ENCODE peak calls at places on chromosomes 2 and 18, in eight cellular contexts. One of them, this sample, is unnamed.

GRCh38 chr2:65045651-65046050 is 10.6 kb upstream of the CEP68 start:
- DNase-seq in prostate gland: no peak
- DNase-seq in lower lobe of right lung: no peak
- DNase-seq in WERI-Rb-1: no peak
- DNase-seq in epithelial cell of esophagus: no peak
- DNase-seq in foreskin fibroblast: no peak
- DNase-seq in neural progenitor cell: peak
- DNase-seq in pancreas: no peak
- DNase-seq in this sample: no peak

GRCh38 chr2:59282374-59283057 is 1041.4 kb upstream of the FANCL start:
- DNase-seq in neural progenitor cell: no peak
- DNase-seq in pancreas: no peak
- DNase-seq in foreskin fibroblast: no peak
- DNase-seq in lower lobe of right lung: no peak
- DNase-seq in epithelial cell of esophagus: no peak
- DNase-seq in prostate gland: no peak
- DNase-seq in WERI-Rb-1: no peak
- DNase-seq in this sample: no peak

GRCh38 chr2:69693472-69694450 is 48.2 kb upstream of the ANXA4 start:
- DNase-seq in pancreas: no peak
- DNase-seq in WERI-Rb-1: no peak
- DNase-seq in lower lobe of right lung: no peak
- DNase-seq in prostate gland: no peak
- DNase-seq in neural progenitor cell: no peak
- DNase-seq in epithelial cell of esophagus: no peak
- DNase-seq in foreskin fibroblast: no peak
- DNase-seq in this sample: no peak

GRCh38 chr18:79682896-79683625 is 3.5 kb downstream of the CTDP1 start:
- DNase-seq in neural progenitor cell: no peak
- DNase-seq in lower lobe of right lung: no peak
- DNase-seq in foreskin fibroblast: no peak
- DNase-seq in epithelial cell of esophagus: no peak
- DNase-seq in WERI-Rb-1: no peak
- DNase-seq in pancreas: no peak
- DNase-seq in prostate gland: no peak
- DNase-seq in this sample: no peak

GRCh38 chr2:32051836-32052439 is 11.4 kb upstream of the SPAST start:
- DNase-seq in epithelial cell of esophagus: no peak
- DNase-seq in lower lobe of right lung: no peak
- DNase-seq in pancreas: no peak
- DNase-seq in WERI-Rb-1: no peak
- DNase-seq in prostate gland: no peak
- DNase-seq in foreskin fibroblast: no peak
- DNase-seq in neural progenitor cell: no peak
- DNase-seq in this sample: no peak

GRCh38 chr2:146602383-146602782 is 1242.4 kb upstream of the ACVR2A start:
- DNase-seq in prostate gland: no peak
- DNase-seq in pancreas: no peak
- DNase-seq in lower lobe of right lung: no peak
- DNase-seq in WERI-Rb-1: no peak
- DNase-seq in epithelial cell of esophagus: peak
- DNase-seq in neural progenitor cell: no peak
- DNase-seq in foreskin fibroblast: peak
- DNase-seq in this sample: no peak

GRCh38 chr2:111912547-111912946 is 14.1 kb downstream of the MERTK start:
- DNase-seq in foreskin fibroblast: no peak
- DNase-seq in lower lobe of right lung: no peak
- DNase-seq in WERI-Rb-1: no peak
- DNase-seq in neural progenitor cell: no peak
- DNase-seq in prostate gland: no peak
- DNase-seq in epithelial cell of esophagus: peak
- DNase-seq in pancreas: no peak
- DNase-seq in this sample: no peak

GRCh38 chr2:99709229-99709628 is 219.4 kb upstream of the REV1 start:
- DNase-seq in neural progenitor cell: no peak
- DNase-seq in prostate gland: no peak
- DNase-seq in WERI-Rb-1: no peak
- DNase-seq in lower lobe of right lung: no peak
- DNase-seq in epithelial cell of esophagus: no peak
- DNase-seq in pancreas: no peak
- DNase-seq in foreskin fibroblast: no peak
- DNase-seq in this sample: no peak

GRCh38 chr2:194714541-194714940 is 942.5 kb upstream of the SLC39A10 start:
- DNase-seq in epithelial cell of esophagus: peak
- DNase-seq in lower lobe of right lung: no peak
- DNase-seq in prostate gland: no peak
- DNase-seq in neural progenitor cell: no peak
- DNase-seq in WERI-Rb-1: no peak
- DNase-seq in pancreas: no peak
- DNase-seq in foreskin fibroblast: no peak
- DNase-seq in this sample: no peak

GRCh38 chr2:153567367-153567766 is 88.8 kb upstream of the RPRM start:
- DNase-seq in lower lobe of right lung: no peak
- DNase-seq in foreskin fibroblast: no peak
- DNase-seq in epithelial cell of esophagus: no peak
- DNase-seq in pancreas: no peak
- DNase-seq in neural progenitor cell: no peak
- DNase-seq in WERI-Rb-1: no peak
- DNase-seq in prostate gland: no peak
- DNase-seq in this sample: no peak

GRCh38 chr2:179222076-179222475 is 42.6 kb downstream of the SESTD1 start:
- DNase-seq in neural progenitor cell: no peak
- DNase-seq in pancreas: no peak
- DNase-seq in lower lobe of right lung: no peak
- DNase-seq in WERI-Rb-1: no peak
- DNase-seq in prostate gland: no peak
- DNase-seq in epithelial cell of esophagus: no peak
- DNase-seq in foreskin fibroblast: no peak
- DNase-seq in this sample: no peak

DNA sequence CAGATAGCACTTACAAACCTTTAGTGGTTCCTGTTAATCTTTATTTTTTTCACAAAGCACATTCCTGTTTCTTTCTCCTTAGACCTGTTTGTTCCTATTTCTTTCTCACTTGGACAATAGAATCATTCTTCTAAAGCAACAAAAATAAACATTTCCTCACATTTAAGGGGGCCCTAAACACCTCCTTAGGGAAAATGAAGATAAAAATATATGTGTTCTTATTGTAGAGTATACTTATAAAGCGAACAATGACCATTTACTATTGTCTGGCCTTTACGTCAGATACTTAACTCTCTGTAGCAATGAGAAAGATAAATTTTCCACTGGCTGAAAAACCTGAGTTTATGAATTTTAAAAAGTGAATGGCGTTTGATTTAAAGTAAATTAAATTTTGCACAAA is 234.6 kb downstream of the TCF4 start:
- DNase-seq in pancreas: no peak
- DNase-seq in WERI-Rb-1: no peak
- DNase-seq in lower lobe of right lung: no peak
- DNase-seq in epithelial cell of esophagus: no peak
- DNase-seq in neural progenitor cell: no peak
- DNase-seq in foreskin fibroblast: no peak
- DNase-seq in prostate gland: no peak
- DNase-seq in this sample: no peak
- H3K4me3 ChIP-seq in pancreas: no peak
- H3K4me3 ChIP-seq in WERI-Rb-1: no peak
- H3K4me3 ChIP-seq in lower lobe of right lung: no peak
- H3K4me3 ChIP-seq in epithelial cell of esophagus: no peak
- H3K4me3 ChIP-seq in neural progenitor cell: no peak
- H3K4me3 ChIP-seq in foreskin fibroblast: no peak
- H3K4me3 ChIP-seq in prostate gland: no peak
- H3K4me3 ChIP-seq in this sample: no peak

GRCh38 chr2:21024198-21024597 is 19.7 kb downstream of the APOB start:
- DNase-seq in neural progenitor cell: no peak
- DNase-seq in prostate gland: no peak
- DNase-seq in lower lobe of right lung: no peak
- DNase-seq in pancreas: no peak
- DNase-seq in epithelial cell of esophagus: no peak
- DNase-seq in foreskin fibroblast: no peak
- DNase-seq in WERI-Rb-1: no peak
- DNase-seq in this sample: no peak
- TF ChIP-seq CTCF in neural progenitor cell: no peak
- TF ChIP-seq CTCF in prostate gland: no peak
- TF ChIP-seq CTCF in lower lobe of right lung: no peak
- TF ChIP-seq CTCF in pancreas: no peak
- TF ChIP-seq CTCF in epithelial cell of esophagus: no peak
- TF ChIP-seq CTCF in foreskin fibroblast: no peak
- TF ChIP-seq CTCF in WERI-Rb-1: no peak
- TF ChIP-seq CTCF in this sample: no peak

GRCh38 chr2:41736105-41736567 is 311.7 kb upstream of the PKDCC start:
- DNase-seq in foreskin fibroblast: no peak
- DNase-seq in neural progenitor cell: no peak
- DNase-seq in prostate gland: no peak
- DNase-seq in lower lobe of right lung: no peak
- DNase-seq in WERI-Rb-1: no peak
- DNase-seq in epithelial cell of esophagus: peak
- DNase-seq in pancreas: no peak
- DNase-seq in this sample: no peak
- H3K4me3 ChIP-seq in foreskin fibroblast: no peak
- H3K4me3 ChIP-seq in neural progenitor cell: no peak
- H3K4me3 ChIP-seq in prostate gland: no peak
- H3K4me3 ChIP-seq in lower lobe of right lung: no peak
- H3K4me3 ChIP-seq in WERI-Rb-1: no peak
- H3K4me3 ChIP-seq in epithelial cell of esophagus: no peak
- H3K4me3 ChIP-seq in pancreas: no peak
- H3K4me3 ChIP-seq in this sample: no peak

DNA sequence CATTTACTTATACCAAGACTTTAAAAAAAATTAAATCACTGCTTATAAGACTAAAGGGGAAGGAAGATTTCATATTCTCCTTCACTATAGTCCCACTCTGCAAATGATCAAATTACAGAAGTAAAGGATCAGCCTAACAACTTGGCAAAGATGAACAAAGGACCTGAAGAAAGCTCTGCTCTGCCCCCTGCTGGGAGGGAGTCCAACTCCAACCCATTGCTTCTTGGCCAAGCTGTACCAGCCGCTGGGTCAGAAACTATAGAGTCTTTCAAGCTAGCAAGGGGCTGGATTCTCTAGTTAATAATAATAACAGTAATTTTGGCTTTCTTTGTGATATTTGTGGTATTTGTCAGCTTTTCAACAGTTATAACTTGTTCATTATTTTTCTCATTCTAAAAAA is 927.0 kb upstream of the CRIM1 start:
- DNase-seq in WERI-Rb-1: peak
- DNase-seq in neural progenitor cell: peak
- DNase-seq in prostate gland: peak
- DNase-seq in foreskin fibroblast: no peak
- DNase-seq in lower lobe of right lung: peak
- DNase-seq in epithelial cell of esophagus: peak
- DNase-seq in pancreas: peak
- DNase-seq in this sample: no peak
- TF ChIP-seq CTCF in WERI-Rb-1: peak
- TF ChIP-seq CTCF in neural progenitor cell: peak
- TF ChIP-seq CTCF in prostate gland: no peak
- TF ChIP-seq CTCF in foreskin fibroblast: peak
- TF ChIP-seq CTCF in lower lobe of right lung: peak
- TF ChIP-seq CTCF in epithelial cell of esophagus: peak
- TF ChIP-seq CTCF in pancreas: no peak
- TF ChIP-seq CTCF in this sample: peak

DNA sequence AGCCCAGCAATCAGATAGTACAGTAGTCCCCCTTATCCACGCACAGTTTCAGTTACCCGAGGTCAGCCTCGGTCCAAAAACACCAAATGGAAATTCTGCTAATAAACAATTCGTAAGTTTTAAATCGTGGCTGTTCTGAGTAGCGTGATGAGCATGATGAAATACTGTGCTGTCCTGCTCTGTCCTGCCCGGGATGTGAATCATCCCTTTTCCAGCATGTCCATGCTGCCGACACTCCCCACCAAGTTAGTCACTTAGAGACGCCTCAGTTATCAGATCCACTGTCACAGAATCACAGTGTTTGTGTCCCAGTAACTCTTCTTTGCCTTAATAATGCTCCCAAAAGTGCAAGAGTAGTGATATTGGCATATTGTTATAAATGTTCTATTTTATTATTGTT is 62.1 kb downstream of the MEX3C start:
- DNase-seq in foreskin fibroblast: peak
- DNase-seq in pancreas: no peak
- DNase-seq in lower lobe of right lung: no peak
- DNase-seq in neural progenitor cell: no peak
- DNase-seq in epithelial cell of esophagus: peak
- DNase-seq in prostate gland: no peak
- DNase-seq in WERI-Rb-1: no peak
- DNase-seq in this sample: no peak
- H3K4me3 ChIP-seq in foreskin fibroblast: no peak
- H3K4me3 ChIP-seq in pancreas: no peak
- H3K4me3 ChIP-seq in lower lobe of right lung: no peak
- H3K4me3 ChIP-seq in neural progenitor cell: no peak
- H3K4me3 ChIP-seq in epithelial cell of esophagus: peak
- H3K4me3 ChIP-seq in prostate gland: no peak
- H3K4me3 ChIP-seq in WERI-Rb-1: no peak
- H3K4me3 ChIP-seq in this sample: no peak

DNA sequence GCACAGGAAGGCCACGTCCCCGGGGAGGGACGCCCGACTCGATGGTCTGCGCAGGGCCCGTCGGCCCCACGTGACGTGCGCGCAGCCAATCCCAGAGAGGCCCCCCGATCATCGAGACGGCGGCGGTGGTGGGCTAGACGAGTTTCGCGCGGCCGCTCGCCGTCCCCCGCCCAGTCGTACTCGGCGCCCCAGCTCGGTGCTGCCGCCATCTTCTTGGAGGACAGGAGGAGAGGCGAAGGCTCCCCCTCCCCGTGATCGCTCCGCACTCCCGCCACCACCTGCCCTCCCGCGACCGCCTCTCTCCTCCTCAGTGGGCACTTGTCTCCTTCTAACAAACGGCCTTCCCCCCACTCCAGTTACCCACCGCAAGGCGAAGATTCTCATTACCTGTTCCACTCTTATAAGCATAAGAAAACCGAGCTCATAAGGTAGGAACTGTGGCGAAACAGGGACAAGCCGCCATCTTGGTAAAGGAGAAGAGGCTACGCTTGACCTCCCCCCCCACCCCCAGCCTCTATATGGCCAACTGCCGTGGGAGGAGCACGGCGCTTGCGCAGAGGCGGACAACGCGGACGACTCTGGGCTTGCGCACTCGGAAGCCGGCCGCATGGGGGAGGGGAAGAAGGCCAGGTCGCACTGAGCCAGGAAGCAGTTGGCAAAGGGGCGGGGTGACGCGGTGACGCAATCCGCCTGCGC is at the start of gene HDLBP:
- DNase-seq in foreskin fibroblast: peak
- DNase-seq in lower lobe of right lung: peak
- DNase-seq in epithelial cell of esophagus: peak
- DNase-seq in pancreas: peak
- DNase-seq in prostate gland: peak
- DNase-seq in WERI-Rb-1: peak
- DNase-seq in neural progenitor cell: peak
- DNase-seq in this sample: peak
- TF ChIP-seq CTCF in foreskin fibroblast: no peak
- TF ChIP-seq CTCF in lower lobe of right lung: peak
- TF ChIP-seq CTCF in epithelial cell of esophagus: peak
- TF ChIP-seq CTCF in pancreas: no peak
- TF ChIP-seq CTCF in prostate gland: no peak
- TF ChIP-seq CTCF in WERI-Rb-1: peak
- TF ChIP-seq CTCF in neural progenitor cell: peak
- TF ChIP-seq CTCF in this sample: no peak